ENCODE peak calls at places on chromosomes 1 and 21, in four cellular contexts. L, J, Y and K are unnamed samples.

GRCh38 chr1:156160744-156161181 is 7.4 kb downstream of the SEMA4A start:
- DNase-seq in L (peak; percentile 58), J (no peak), Y (peak; percentile 74), K (peak; percentile 79)

GRCh38 chr1:109476825-109477224 is 6.9 kb upstream of the ATXN7L2 start:
- DNase-seq in L (peak; percentile 51), Y (no peak), J (no peak), K (no peak)

GRCh38 chr1:79322511-79323027 is 316.0 kb upstream of the ADGRL4 start:
- DNase-seq in J (peak; percentile 59), L (peak; percentile 61), Y (no peak), K (no peak)

GRCh38 chr21:42062543-42063022 is 8.5 kb upstream of the UMODL1 start:
- DNase-seq in L (no peak), Y (no peak), J (no peak), K (peak; percentile 81)

GRCh38 chr1:33819913-33820311 is 44.0 kb upstream of the HMGB4 start:
- DNase-seq in J (no peak), L (no peak), Y (no peak), K (no peak)

GRCh38 chr1:22203335-22203734 is 60.4 kb upstream of the WNT4 start:
- DNase-seq in Y (no peak), J (no peak), L (no peak), K (no peak)

GRCh38 chr1:112395261-112395831 is 668 bp upstream of the CTTNBP2NL start:
- DNase-seq in J (no peak), L (no peak), Y (no peak), K (no peak)

GRCh38 chr1:45687014-45687752 is 798 bp upstream of the TMEM69 start:
- DNase-seq in Y (peak; percentile 99), L (peak; percentile 98), J (peak; percentile 99), K (peak; percentile 90)

GRCh38 chr1:241857131-241857530 is 9.1 kb downstream of the EXO1 start:
- DNase-seq in J (no peak), L (peak; percentile 12), Y (no peak), K (no peak)

GRCh38 chr21:41378849-41379248 is 17.0 kb downstream of the MX2 start:
- DNase-seq in L (no peak), Y (no peak), J (no peak), K (no peak)

DNA sequence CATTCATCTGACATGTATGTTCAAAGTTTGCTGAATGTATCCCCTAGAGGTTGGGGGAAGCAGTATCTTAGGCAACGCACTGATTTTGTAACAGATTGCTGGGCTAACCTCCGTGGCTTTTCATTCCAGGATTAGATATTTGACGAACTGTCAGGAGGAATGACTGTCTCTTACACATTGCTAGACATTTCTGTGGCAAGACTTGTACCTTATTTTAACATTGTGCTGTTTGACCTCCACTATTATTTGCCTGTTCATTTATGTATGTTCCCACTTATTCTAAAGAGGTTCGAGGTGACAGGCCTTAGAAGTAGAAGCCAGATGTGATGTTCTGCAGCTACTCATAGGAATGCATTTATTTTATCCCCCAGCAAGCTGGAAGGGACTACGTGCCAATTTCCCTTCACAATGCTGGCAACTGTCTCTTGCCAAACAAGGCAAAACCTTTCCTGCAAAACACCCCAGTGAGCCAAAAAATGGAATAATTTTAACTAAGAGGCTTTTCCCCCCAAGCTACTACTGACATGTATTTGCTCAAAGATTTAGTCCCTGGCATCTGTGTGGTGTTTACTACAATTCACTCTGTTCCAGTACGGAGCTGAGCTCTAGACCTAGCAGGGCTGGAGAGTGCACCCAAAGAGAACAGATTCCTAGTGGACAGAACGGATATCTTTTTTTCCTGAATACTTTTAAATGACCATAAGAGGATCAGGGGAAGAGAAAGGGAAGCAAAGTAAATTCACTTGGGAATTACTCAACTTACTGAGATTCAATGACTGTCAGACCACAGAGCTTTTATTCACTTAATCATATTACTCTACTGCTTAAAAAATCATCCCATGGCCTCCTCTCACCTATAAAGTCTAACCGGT is 646.2 kb downstream of the SMYD3 start:
- DNase-seq in Y (peak; percentile 86), L (peak; percentile 92), J (no peak), K (no peak)
- TF ChIP-seq CTCF in Y (no peak), L (peak; percentile 2), J (no peak), K (no peak)

GRCh38 chr1:15739745-15740144 is 2.6 kb upstream of the TMEM82 start:
- DNase-seq in J (no peak), Y (no peak), L (no peak), K (no peak)
- TF ChIP-seq CTCF in J (peak; percentile 56), Y (peak; percentile 19), L (no peak), K (no peak)

GRCh38 chr1:225882699-225883615 is 777 bp upstream of the TMEM63A start:
- DNase-seq in J (peak; percentile 13), Y (peak; percentile 36), L (peak; percentile 38), K (peak; percentile 66)
- TF ChIP-seq CTCF in J (no peak), Y (no peak), L (no peak), K (no peak)

GRCh38 chr1:206932271-206932670 is 10.5 kb upstream of the FCMR start:
- DNase-seq in J (no peak), Y (no peak), L (no peak), K (no peak)

GRCh38 chr1:206931709-206932108 is 10.0 kb upstream of the FCMR start:
- DNase-seq in Y (no peak), L (no peak), J (no peak), K (no peak)

GRCh38 chr1:206930210-206930798 is 8.6 kb upstream of the FCMR start:
- DNase-seq in Y (no peak), J (no peak), L (no peak), K (peak; percentile 76)

GRCh38 chr1:206926286-206926685 is 4.5 kb upstream of the FCMR start:
- DNase-seq in Y (no peak), L (no peak), J (no peak), K (no peak)

GRCh38 chr1:206929509-206929908 is 7.8 kb upstream of the FCMR start:
- DNase-seq in L (no peak), J (no peak), Y (no peak), K (no peak)
- TF ChIP-seq CTCF in L (no peak), J (no peak), Y (no peak), K (no peak)

GRCh38 chr1:153679337-153680119 is 1.0 kb downstream of the NPR1 start:
- DNase-seq in L (no peak), Y (no peak), J (no peak), K (peak; percentile 54)
- TF ChIP-seq CTCF in L (peak; percentile 4), Y (peak; percentile 10), J (peak; percentile 34), K (no peak)

GRCh38 chr1:212920895-212921294 is 29.4 kb upstream of the VASH2 start:
- DNase-seq in L (no peak), Y (no peak), J (no peak), K (peak; percentile 41)
- TF ChIP-seq CTCF in L (peak; percentile 38), Y (peak; percentile 36), J (peak; percentile 64), K (peak; percentile 62)

GRCh38 chr1:63148825-63149645 is 173.3 kb upstream of the FOXD3 start:
- DNase-seq in L (peak; percentile 32), J (no peak), Y (peak; percentile 61), K (peak; percentile 34)
- TF ChIP-seq CTCF in L (peak; percentile 66), J (peak; percentile 61), Y (peak; percentile 77), K (peak; percentile 35)

GRCh38 chr21:15327637-15328265 is 263.0 kb upstream of the NRIP1 start:
- DNase-seq in L (no peak), Y (no peak), J (no peak), K (no peak)

GRCh38 chr21:15330872-15331271 is 266.1 kb upstream of the NRIP1 start:
- DNase-seq in L (no peak), Y (no peak), J (no peak), K (no peak)

GRCh38 chr21:15333943-15334342 is 269.1 kb upstream of the NRIP1 start:
- DNase-seq in J (no peak), L (no peak), Y (no peak), K (no peak)

DNA sequence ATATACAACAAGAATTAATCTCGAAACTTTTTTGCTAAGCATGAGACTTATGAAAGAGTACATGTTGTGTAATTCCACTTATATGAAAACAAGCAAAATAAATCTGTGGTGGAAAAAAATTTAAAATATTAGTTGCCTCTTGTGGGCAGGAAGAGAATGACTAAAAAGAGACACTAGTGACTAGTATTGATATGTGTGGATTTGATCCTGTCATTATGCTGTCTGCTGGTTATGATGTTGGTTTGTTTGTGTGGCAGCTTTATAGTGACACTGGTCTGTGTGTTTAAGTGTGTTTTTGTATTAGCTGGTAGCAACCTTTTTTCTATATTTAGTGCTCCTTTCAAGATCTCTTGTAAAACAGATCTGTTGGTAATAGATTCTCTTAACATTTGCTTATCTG is 267.8 kb upstream of the NRIP1 start:
- DNase-seq in Y (no peak), L (no peak), J (no peak), K (no peak)
- TF ChIP-seq CTCF in Y (no peak), L (no peak), J (no peak), K (no peak)